ENCODE peak calls at places on chromosomes 3 and 15, in eight cellular contexts. M is MM.1S, R is A549, A is heart left ventricle, Z is left lung, D is spleen, B is transverse colon, F is Panc1. I is an unnamed sample.

GRCh38 chr15:67186226-67186649 is 68.2 kb downstream of the AAGAB start:
- DNase-seq in R (no peak), A (peak; percentile 83), Z (no peak), M (no peak), B (no peak), D (no peak), F (no peak), I (no peak)

GRCh38 chr15:67892559-67893377 is 52.9 kb upstream of the RNU6-1 start:
- DNase-seq in B (no peak), M (no peak), R (no peak), Z (no peak), D (no peak), F (no peak), A (no peak), I (no peak)

GRCh38 chr3:11465744-11466611 is 177.7 kb downstream of the VGLL4 start:
- DNase-seq in B (no peak), Z (no peak), R (no peak), D (no peak), F (no peak), M (no peak), A (no peak), I (no peak)

GRCh38 chr3:33447958-33448357 is 7.8 kb upstream of the UBP1 start:
- DNase-seq in B (no peak), Z (no peak), A (no peak), F (no peak), D (no peak), M (no peak), R (no peak), I (no peak)

GRCh38 chr3:159001711-159002110 is 199.9 kb downstream of the MFSD1 start:
- DNase-seq in M (no peak), B (no peak), R (no peak), D (no peak), Z (no peak), F (no peak), A (no peak), I (no peak)

GRCh38 chr15:34914316-34914715 is 55.2 kb downstream of the AQR start:
- DNase-seq in M (no peak), D (no peak), F (no peak), A (no peak), B (no peak), Z (no peak), R (no peak), I (no peak)

GRCh38 chr15:57537072-57537471 is 54.6 kb upstream of the MYZAP start:
- DNase-seq in D (no peak), A (no peak), B (no peak), M (no peak), R (no peak), Z (no peak), F (no peak), I (peak; percentile 39)

GRCh38 chr3:189721873-189722665 is 90.9 kb downstream of the TP63 start:
- DNase-seq in F (no peak), Z (no peak), B (no peak), A (no peak), R (no peak), M (no peak), D (no peak), I (no peak)

GRCh38 chr15:56654624-56655023 is 78.7 kb downstream of the ZNF280D start:
- DNase-seq in M (no peak), A (no peak), B (no peak), F (no peak), Z (no peak), R (no peak), D (no peak), I (no peak)

GRCh38 chr3:168047190-168047795 is 48.4 kb downstream of the GOLIM4 start:
- DNase-seq in R (peak; percentile 21), F (peak; percentile 61), M (peak; percentile 93), B (no peak), D (no peak), Z (no peak), A (no peak), I (peak; percentile 79)

GRCh38 chr3:55485208-55485791 is 1.8 kb downstream of the WNT5A start:
- DNase-seq in B (peak; percentile 82), R (peak; percentile 53), A (peak; percentile 87), M (peak; percentile 87), D (peak; percentile 86), Z (peak; percentile 90), F (no peak), I (no peak)

GRCh38 chr15:88610756-88611231 is 10.3 kb upstream of the AEN start:
- DNase-seq in R (no peak), Z (no peak), D (no peak), F (no peak), M (no peak), A (no peak), B (no peak), I (no peak)

GRCh38 chr15:32020158-32020557 is 10.2 kb upstream of the CHRNA7 start:
- DNase-seq in B (peak; percentile 18), M (no peak), R (no peak), A (no peak), D (no peak), Z (no peak), F (no peak), I (no peak)

GRCh38 chr3:37704129-37704528 is 157.6 kb upstream of the CTDSPL start:
- DNase-seq in Z (no peak), M (no peak), D (no peak), R (no peak), B (no peak), F (no peak), A (no peak), I (no peak)

GRCh38 chr15:59200560-59200959 is 6.1 kb upstream of the LDHAL6B start:
- DNase-seq in D (no peak), F (no peak), B (no peak), A (no peak), R (no peak), Z (no peak), M (no peak), I (peak; percentile 42)

GRCh38 chr3:144963810-144964209 is 992.2 kb downstream of the DIPK2A start:
- DNase-seq in B (no peak), Z (no peak), R (no peak), M (no peak), F (no peak), D (no peak), A (no peak), I (no peak)

GRCh38 chr3:151976211-151977050 is 103.0 kb downstream of the SUCNR1 start:
- DNase-seq in F (peak; percentile 95), B (no peak), R (peak; percentile 37), A (no peak), D (no peak), Z (no peak), M (no peak), I (peak; percentile 49)

GRCh38 chr15:50181983-50182232 is at the start of gene SLC27A2:
- DNase-seq in B (peak; percentile 70), F (no peak), M (no peak), R (peak; percentile 66), Z (peak; percentile 89), A (peak; percentile 72), D (no peak), I (peak; percentile 43)

GRCh38 chr3:11477286-11477935 is 166.3 kb downstream of the VGLL4 start:
- DNase-seq in D (no peak), Z (no peak), R (no peak), F (no peak), B (no peak), A (no peak), M (no peak), I (no peak)

GRCh38 chr15:31221936-31222515 is 104.6 kb upstream of the KLF13 start:
- DNase-seq in M (no peak), F (no peak), D (no peak), R (no peak), Z (peak; percentile 73), B (no peak), A (no peak), I (no peak)

GRCh38 chr3:108642526-108642925 is 53.0 kb downstream of the DZIP3 start:
- DNase-seq in A (no peak), D (no peak), F (no peak), M (no peak), R (no peak), B (no peak), Z (no peak), I (no peak)

DNA sequence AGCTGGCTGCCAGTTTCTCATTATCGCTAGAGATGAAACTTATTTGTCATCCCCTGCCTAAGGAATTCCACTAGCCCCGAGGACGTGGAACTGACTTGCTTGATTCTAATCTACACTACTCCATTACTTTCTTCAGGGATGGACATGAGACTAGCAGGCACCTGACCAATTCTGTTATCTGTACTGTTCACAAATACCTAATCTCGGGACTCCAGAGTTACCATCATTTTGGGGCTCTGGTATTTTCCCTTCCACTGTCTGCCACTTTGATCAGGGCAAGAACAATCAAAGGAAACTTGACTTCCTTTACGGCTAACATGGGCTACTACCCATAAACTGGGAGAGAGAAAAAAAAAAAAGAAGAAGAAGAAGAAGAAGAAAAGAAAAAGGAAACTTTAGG is 27.8 kb downstream of the BMF start:
- DNase-seq in R (no peak), M (no peak), D (no peak), A (no peak), Z (no peak), B (no peak), F (no peak), I (no peak)
- H3K27ac ChIP-seq in R (no peak overlapping the region), M (no peak overlapping the region), D (no peak overlapping the region), A (peak overlapping the region; percentile 77), Z (peak overlapping the region; percentile 71), B (peak overlapping the region; percentile 69), F (peak overlapping the region; percentile 84), I (no peak overlapping the region)

GRCh38 chr15:73992594-73992898 is 451 bp upstream of the STOML1 start:
- DNase-seq in Z (no peak), R (no peak), F (no peak), B (no peak), M (no peak), A (no peak), D (no peak), I (no peak)
- H3K4me3 ChIP-seq in Z (peak overlapping the region; percentile 93), R (peak overlapping the region; percentile 83), F (peak overlapping the region; percentile 65), B (peak overlapping the region; percentile 98), M (peak overlapping the region; percentile 52), A (peak overlapping the region; percentile 68), D (peak overlapping the region; percentile 90), I (peak overlapping the region; percentile 48)

DNA sequence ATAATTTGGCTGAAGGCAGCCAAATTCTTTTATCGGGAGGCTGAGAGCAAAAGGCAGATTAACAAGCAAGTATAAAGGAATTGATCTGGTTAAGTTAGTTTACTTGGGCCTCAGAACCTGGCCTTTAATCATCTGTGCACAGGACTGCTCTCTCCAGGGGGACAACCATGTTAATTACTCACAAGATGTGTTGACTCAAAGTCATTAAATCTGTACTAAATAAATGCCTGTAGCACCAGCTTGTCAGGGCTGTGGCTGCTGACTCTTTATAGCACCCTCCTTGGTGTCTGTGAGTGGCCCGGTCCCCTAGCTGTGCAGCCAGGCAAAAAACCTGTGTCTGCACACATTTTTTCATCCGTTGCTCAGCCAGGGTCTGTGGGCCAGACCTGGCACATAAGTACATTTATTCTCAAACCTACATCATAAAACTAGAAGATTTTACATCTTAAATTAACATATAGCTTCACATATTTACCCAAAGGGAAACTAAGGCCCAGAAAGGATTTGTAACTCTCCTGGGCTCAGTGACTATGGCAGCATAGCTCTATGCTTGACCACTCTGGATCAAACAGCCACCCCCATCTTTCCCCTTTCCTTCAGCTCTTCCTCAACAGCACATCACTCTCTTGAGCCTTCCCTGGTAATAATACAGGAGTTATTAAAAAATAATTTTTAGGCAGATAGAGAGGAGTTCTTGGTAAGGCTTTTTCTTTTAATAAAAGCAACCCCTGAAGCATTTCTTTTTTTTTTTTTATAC is 51.4 kb downstream of the NCEH1 start:
- DNase-seq in Z (no peak), R (no peak), M (no peak), F (peak; percentile 75), B (no peak), A (no peak), D (no peak), I (no peak)
- H3K27ac ChIP-seq in Z (no peak overlapping the region), R (peak overlapping the region; percentile 82), M (no peak overlapping the region), F (peak overlapping the region; percentile 87), B (no peak overlapping the region), A (no peak overlapping the region), D (no peak overlapping the region), I (peak overlapping the region; percentile 65)

GRCh38 chr3:43621406-43621973 is 321 bp downstream of the ANO10 start:
- DNase-seq in F (no peak), B (peak; percentile 35), Z (peak; percentile 81), D (no peak), A (peak; percentile 65), M (no peak), R (no peak), I (no peak)
- H3K4me3 ChIP-seq in F (peak overlapping the region; percentile 79), B (peak overlapping the region; percentile 77), Z (peak overlapping the region; percentile 79), D (peak overlapping the region; percentile 71), A (peak overlapping the region; percentile 89), M (peak overlapping the region; percentile 96), R (peak overlapping the region; percentile 93), I (peak overlapping the region; percentile 87)